ENCODE peak calls at places on chromosomes 1 and 21, in four cellular contexts. D is A673, L is heart left ventricle, Z is foreskin keratinocyte. U is an unnamed sample. For H3K4me1, the result is how much of the 10 kb centered on the place peaks cover.

GRCh38 chr1:238492271-238492670 is 601.5 kb upstream of the ZP4 start:
- DNase-seq in L (no peak), Z (no peak), D (no peak), U (no peak)

GRCh38 chr1:46558141-46558963 is 6.9 kb upstream of the KNCN start:
- DNase-seq in D (no peak), L (no peak), Z (no peak), U (no peak)

GRCh38 chr1:64663654-64664053 is 81.2 kb upstream of the RAVER2 start:
- DNase-seq in D (peak), Z (no peak), L (no peak), U (no peak)

GRCh38 chr1:209595032-209595431 is 11.5 kb downstream of the CAMK1G start:
- DNase-seq in Z (no peak), D (no peak), L (no peak), U (no peak)

GRCh38 chr1:200518524-200518923 is 102.0 kb downstream of the KIF14 start:
- DNase-seq in Z (peak), L (no peak), D (no peak), U (no peak)

GRCh38 chr1:5505944-5506343 is 486.3 kb downstream of the NPHP4 start:
- DNase-seq in D (no peak), Z (no peak), L (no peak), U (no peak)

GRCh38 chr1:75083848-75084514 is 50.2 kb upstream of the LHX8 start:
- DNase-seq in Z (peak), L (no peak), D (no peak), U (no peak)

GRCh38 chr1:78678324-78678723 is 28.7 kb downstream of the IFI44 start:
- DNase-seq in D (no peak), L (no peak), Z (no peak), U (no peak)

GRCh38 chr1:42737257-42737656 is 2.8 kb downstream of the CLDN19 start:
- DNase-seq in D (no peak), Z (no peak), L (no peak), U (no peak)

GRCh38 chr1:159765806-159766205 is 15.0 kb upstream of the DUSP23 start:
- DNase-seq in Z (no peak), L (no peak), D (no peak), U (no peak)

GRCh38 chr1:109530457-109531204 is 9.0 kb upstream of the GPR61 start:
- DNase-seq in Z (no peak), D (no peak), L (no peak), U (no peak)

GRCh38 chr1:6098303-6099215 is 52.9 kb downstream of the KCNAB2 start:
- DNase-seq in Z (no peak), L (peak), D (no peak), U (peak)

GRCh38 chr1:16236091-16236494 is 890 bp downstream of the CPLANE2 start:
- DNase-seq in Z (peak), L (no peak), D (peak), U (peak)

GRCh38 chr21:42570362-42570761 is 56.7 kb downstream of the SLC37A1 start:
- DNase-seq in L (peak), D (no peak), Z (no peak), U (no peak)

GRCh38 chr1:161266096-161266679 is 7.6 kb downstream of the PCP4L1 start:
- DNase-seq in Z (no peak), L (no peak), D (peak), U (no peak)

GRCh38 chr1:182569939-182570610 is 19.0 kb downstream of the RNASEL start:
- DNase-seq in Z (no peak), L (no peak), D (no peak), U (no peak)

GRCh38 chr21:33587792-33588484 is 546 bp downstream of the DONSON start:
- DNase-seq in L (no peak), Z (no peak), D (peak), U (no peak)

GRCh38 chr1:47191940-47192457 is 2.2 kb upstream of the PDZK1IP1 start:
- DNase-seq in D (no peak), Z (no peak), L (no peak), U (no peak)

GRCh38 chr1:3061981-3062615 is 6.9 kb upstream of the PRDM16 start:
- DNase-seq in D (no peak), L (peak), Z (no peak), U (no peak)
- H3K4me1 ChIP-seq in D (under half), L (under half), Z (under half), U (under half)

GRCh38 chr1:155981266-155982088 is 3.1 kb upstream of the ARHGEF2 start:
- DNase-seq in D (peak), Z (peak), L (peak), U (no peak)
- H3K4me1 ChIP-seq in D (half or more), Z (under half), L (half or more), U (half or more)

DNA sequence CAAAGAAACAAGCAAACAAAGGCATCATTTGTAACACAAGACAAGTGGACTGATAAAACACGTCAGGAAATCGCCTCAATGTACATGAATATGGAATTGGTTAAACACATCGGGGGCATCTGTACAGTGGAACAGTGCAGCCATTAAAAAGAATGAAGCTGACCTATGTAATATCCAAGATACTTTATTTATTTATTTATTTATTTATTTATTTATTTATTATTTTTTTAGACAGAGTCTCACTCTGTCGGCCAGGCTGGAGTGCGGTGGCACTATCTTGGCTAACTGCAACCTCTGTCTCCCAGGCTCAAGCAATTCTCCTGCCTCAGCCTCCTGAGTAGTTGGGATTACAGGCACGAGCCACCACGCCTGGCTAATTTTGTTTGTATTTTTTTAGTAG is 75.4 kb upstream of the SLC45A1 start:
- DNase-seq in Z (no peak), D (no peak), L (no peak), U (no peak)
- H3K4me1 ChIP-seq in Z (under half), D (under half), L (under half), U (under half)

DNA sequence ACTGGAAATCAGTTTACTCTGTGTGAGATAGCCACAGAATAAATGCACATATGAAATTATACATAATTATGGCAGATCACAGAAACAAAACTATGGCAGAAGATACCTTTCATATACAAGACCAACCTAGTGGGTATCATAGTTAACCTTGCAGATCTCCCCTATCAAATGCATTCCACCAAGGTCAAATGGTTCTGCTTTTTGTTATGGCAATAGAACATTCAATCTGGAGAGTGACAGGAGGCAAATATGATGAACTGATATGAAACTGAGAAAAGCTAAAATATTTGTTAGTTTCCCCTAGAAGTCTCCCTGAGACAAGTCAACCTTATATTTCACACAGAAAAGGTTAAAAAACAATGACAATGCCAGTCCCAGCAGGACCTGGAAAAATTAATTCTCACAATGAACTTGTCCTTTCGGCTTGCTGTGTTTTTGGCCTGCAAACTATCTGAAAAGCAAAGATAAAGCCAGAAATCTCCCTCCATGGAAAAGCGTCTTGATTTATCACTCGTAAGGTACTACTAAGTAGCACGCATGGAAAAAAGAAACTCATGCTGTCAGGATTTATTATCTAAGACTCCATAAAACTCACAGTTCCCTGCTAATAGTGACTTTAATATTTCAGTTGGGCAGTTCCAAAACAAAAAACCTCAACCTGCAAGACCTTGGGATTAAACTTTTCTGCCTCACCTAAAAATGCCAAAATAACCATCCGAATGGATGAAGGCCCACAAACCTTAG is 174.3 kb downstream of the TGFBR3 start:
- DNase-seq in L (no peak), Z (no peak), D (no peak), U (no peak)
- H3K4me1 ChIP-seq in L (under half), Z (under half), D (under half), U (under half)

DNA sequence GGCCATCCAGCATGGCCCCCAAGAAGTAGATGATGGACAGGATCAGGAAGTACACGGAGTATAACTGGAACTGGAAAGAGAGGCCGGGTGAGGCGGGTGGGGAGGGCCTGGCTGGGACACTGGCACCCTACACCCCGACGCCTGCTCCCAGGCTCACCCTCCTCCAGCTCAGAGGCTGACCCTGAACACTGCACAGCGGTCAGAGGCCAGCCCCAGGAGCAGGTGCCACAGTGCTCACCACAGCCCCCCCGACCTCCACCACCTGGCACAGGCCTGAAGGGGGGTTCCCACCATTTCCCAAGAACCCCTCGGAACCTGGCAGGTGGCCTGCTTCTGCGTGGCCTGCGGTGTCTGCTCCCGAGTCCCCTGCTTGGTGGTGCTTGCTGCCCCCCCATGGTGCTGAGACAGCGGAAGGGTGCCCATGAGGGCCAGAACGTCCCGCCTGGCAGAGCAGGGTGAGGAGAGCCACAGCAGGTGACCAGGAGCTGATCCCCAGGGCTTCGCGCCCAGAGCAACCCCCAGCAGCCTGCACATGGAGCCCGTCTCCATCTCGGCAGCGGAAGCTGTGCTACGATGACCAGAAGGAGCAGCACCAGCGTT is 26.1 kb downstream of the SLC19A1 start:
- DNase-seq in D (no peak), L (peak), Z (no peak), U (no peak)
- H3K4me1 ChIP-seq in D (under half), L (under half), Z (under half), U (under half)

GRCh38 chr1:220369511-220369910 is 97.3 kb upstream of the RAB3GAP2 start:
- DNase-seq in D (no peak), L (no peak), Z (no peak), U (no peak)
- H3K4me1 ChIP-seq in D (under half), L (under half), Z (under half), U (under half)

GRCh38 chr1:37480581-37481288 is 6.4 kb downstream of the ZC3H12A start:
- DNase-seq in L (no peak), Z (no peak), D (no peak), U (no peak)

GRCh38 chr1:37482004-37482785 is 7.8 kb downstream of the ZC3H12A start:
- DNase-seq in L (no peak), D (no peak), Z (no peak), U (no peak)

GRCh38 chr1:37480125-37480466 is 5.7 kb downstream of the ZC3H12A start:
- DNase-seq in L (no peak), D (no peak), Z (no peak), U (no peak)

GRCh38 chr1:37482796-37483744 is 8.7 kb downstream of the ZC3H12A start:
- DNase-seq in Z (no peak), L (no peak), D (no peak), U (no peak)

DNA sequence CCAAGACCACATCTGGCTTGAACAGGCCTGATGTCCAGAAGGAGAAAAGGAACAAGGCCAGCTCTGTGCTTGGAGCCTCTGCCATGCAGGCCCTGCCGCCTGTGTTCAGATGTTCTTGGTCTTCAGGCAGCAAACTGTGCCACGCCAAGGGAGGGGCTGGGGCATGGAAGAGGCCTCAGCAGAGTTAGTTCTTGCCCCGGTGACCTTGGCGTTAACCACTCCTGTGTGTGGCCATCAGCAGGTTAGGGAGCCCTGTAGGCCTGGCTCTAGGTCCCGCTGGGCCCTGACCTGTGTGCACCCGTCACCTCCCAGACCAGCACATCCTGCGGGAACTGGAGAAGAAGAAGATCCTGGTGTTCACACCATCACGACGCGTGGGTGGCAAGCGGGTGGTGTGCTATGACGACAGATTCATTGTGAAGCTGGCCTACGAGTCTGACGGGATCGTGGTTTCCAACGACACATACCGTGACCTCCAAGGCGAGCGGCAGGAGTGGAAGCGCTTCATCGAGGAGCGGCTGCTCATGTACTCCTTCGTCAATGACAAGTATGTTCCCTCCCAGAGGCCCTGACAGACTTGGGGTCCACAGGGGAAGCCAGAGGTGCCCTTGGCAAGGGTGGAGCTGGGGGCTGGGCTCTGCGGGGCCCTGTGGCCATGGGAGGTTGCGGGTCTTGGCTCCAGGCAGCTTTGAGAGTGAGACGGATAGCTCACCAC is 7.1 kb downstream of the ZC3H12A start:
- DNase-seq in L (no peak), Z (no peak), D (no peak), U (no peak)
- H3K4me1 ChIP-seq in L (half or more), Z (under half), D (under half), U (under half)

GRCh38 chr1:184426278-184426674 is 39.4 kb downstream of the C1orf21 start:
- DNase-seq in L (no peak), D (no peak), Z (no peak), U (no peak)

GRCh38 chr1:184425449-184426277 is 38.8 kb downstream of the C1orf21 start:
- DNase-seq in D (peak), L (no peak), Z (peak), U (no peak)

GRCh38 chr1:184427722-184428121 is 40.9 kb downstream of the C1orf21 start:
- DNase-seq in Z (no peak), L (no peak), D (no peak), U (no peak)

GRCh38 chr1:184429342-184429741 is 42.5 kb downstream of the C1orf21 start:
- DNase-seq in D (no peak), Z (no peak), L (no peak), U (no peak)

DNA sequence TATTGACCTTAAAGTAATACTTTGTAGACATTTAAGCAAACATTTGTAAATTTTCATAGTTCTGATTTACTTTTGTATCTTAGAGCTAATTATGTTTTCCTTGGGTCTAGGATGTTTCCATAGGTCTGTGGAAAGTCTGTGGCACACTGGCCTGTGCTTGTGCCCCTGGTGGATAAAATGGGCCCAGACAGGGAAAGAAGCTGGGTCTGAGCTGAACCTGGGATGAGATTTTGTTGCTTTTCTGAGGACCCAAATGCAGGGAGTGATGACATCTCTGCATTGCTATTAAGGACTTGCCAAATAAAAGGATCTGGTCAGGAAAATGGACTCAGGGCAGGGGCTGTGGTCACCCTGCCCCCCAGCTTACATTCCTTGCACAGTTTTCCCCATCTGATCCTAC is 41.8 kb downstream of the C1orf21 start:
- DNase-seq in L (no peak), D (no peak), Z (no peak), U (no peak)
- H3K4me1 ChIP-seq in L (under half), D (under half), Z (under half), U (under half)

DNA sequence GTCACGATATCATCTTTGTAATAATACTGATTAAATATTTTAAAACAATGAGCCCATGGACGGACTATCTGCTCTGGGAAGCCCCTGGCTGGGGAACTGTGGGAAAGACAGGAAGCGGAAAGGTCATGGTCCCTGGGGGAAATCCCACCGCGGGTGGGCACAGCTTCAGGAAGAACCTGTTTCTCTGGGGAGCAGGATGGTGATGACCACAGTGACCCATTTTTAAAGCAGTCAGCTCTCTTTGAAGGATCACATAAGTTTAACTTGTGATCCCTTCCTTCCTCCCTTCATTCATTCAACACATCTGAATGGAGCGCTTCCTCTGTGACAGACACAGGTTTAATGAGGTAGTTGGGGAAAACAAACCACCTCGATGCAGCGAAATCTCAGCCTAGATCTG is 73.0 kb downstream of the DHRS3 start:
- DNase-seq in Z (no peak), L (no peak), D (no peak), U (no peak)
- H3K4me1 ChIP-seq in Z (under half), L (half or more), D (under half), U (under half)

GRCh38 chr1:208205216-208206013 is 38.8 kb downstream of the PLXNA2 start:
- DNase-seq in D (no peak), L (no peak), Z (no peak), U (no peak)

GRCh38 chr1:208208132-208208487 is 36.1 kb downstream of the PLXNA2 start:
- DNase-seq in Z (no peak), D (no peak), L (no peak), U (no peak)

GRCh38 chr1:208204779-208205178 is 39.4 kb downstream of the PLXNA2 start:
- DNase-seq in L (no peak), Z (no peak), D (no peak), U (no peak)

GRCh38 chr1:208207388-208208131 is 36.6 kb downstream of the PLXNA2 start:
- DNase-seq in D (peak), Z (peak), L (no peak), U (no peak)

GRCh38 chr1:208206092-208206698 is 38.0 kb downstream of the PLXNA2 start:
- DNase-seq in L (no peak), Z (no peak), D (no peak), U (no peak)
- H3K4me1 ChIP-seq in L (half or more), Z (under half), D (under half), U (under half)